ENCODE peak calls at places on chromosome 5, in four cellular contexts. X, D, E and S are unnamed samples.
A peak's percentile ranks its signal among the peaks of the same experiment; 100 is the strongest.

GRCh38 chr5:114325552-114325951 is 36.3 kb upstream of the KCNN2 start:
- DNase-seq in X (no peak), D (no peak), E (no peak), S (no peak)

GRCh38 chr5:159453209-159453608 is 122.9 kb upstream of the IL12B start:
- DNase-seq in X (no peak), D (no peak), E (no peak), S (no peak)

GRCh38 chr5:111772456-111772855 is 15.5 kb upstream of the NREP start:
- DNase-seq in D (no peak), E (no peak), X (no peak), S (no peak)

GRCh38 chr5:50302815-50303490 is 138.1 kb downstream of the EMB start:
- DNase-seq in E (no peak), X (peak; percentile 81), D (no peak), S (no peak)

GRCh38 chr5:144531191-144531590 is 360.5 kb downstream of the KCTD16 start:
- DNase-seq in D (no peak), X (no peak), E (no peak), S (no peak)

GRCh38 chr5:138985683-138986082 is 110.5 kb upstream of the LRRTM2 start:
- DNase-seq in E (no peak), X (no peak), D (peak; percentile 40), S (no peak)

GRCh38 chr5:56612759-56613158 is 202.6 kb upstream of the MAP3K1 start:
- DNase-seq in D (no peak), E (no peak), X (no peak), S (no peak)

GRCh38 chr5:140336388-140336787 is 10.0 kb downstream of the HBEGF start:
- DNase-seq in D (no peak), E (peak; percentile 21), X (no peak), S (no peak)

GRCh38 chr5:60576425-60576824 is 123.5 kb downstream of the DEPDC1B start:
- DNase-seq in E (no peak), D (no peak), X (no peak), S (no peak)

GRCh38 chr5:94693845-94694370 is 75.4 kb downstream of the SLF1 start:
- DNase-seq in X (no peak), D (no peak), E (no peak), S (no peak)

GRCh38 chr5:112917453-112918005 is 4.5 kb downstream of the REEP5 start:
- DNase-seq in X (no peak), D (no peak), E (peak; percentile 55), S (no peak)

DNA sequence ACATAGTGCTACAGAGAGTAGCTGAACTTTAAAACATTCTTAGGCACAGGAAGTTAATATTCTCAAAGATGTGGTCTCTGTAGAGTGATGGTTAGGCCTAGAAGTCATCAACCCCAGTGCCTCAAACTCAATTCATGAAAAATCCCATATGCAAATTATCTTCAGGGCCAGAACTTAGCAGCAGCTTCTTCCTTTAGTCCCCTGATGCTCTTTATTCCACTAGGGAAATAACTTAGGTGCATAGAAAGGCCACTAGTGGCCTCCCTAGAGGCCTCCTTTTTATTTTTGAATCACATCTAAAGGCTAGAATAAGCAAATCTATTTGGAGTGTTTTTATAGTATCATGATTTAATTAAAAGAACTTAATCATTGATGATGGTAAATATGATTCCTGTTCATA is 88.3 kb downstream of the GIN1 start:
- DNase-seq in E (no peak), X (no peak), D (no peak), S (no peak)
- TF ChIP-seq CTCF in E (peak; percentile 38), X (peak; percentile 52), D (no peak), S (peak; percentile 56)

GRCh38 chr5:127805448-127805847 is 102.3 kb downstream of the CCDC192 start:
- DNase-seq in D (no peak), E (no peak), X (no peak), S (no peak)
- TF ChIP-seq CTCF in D (no peak), E (no peak), X (no peak), S (no peak)

DNA sequence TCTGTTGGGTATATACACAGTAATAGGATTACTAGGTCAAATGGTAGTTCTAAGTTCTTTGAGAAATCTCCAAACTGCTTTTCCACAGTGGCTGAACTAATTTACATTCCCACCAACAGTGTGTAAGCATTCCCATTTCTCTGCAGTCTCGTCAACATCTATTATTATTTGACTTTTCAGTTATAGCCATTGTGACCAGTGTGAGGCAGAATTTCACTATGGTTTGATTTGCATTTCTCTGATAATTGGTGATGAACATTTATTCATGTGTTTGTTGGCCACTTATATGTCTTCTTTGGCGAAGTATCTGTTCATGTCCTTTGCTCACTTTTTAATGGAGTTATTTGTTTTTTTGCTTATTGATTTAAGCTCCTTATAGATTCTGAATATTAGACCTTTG is 596.2 kb upstream of the DAB2 start:
- DNase-seq in X (no peak), D (no peak), E (no peak), S (no peak)
- TF ChIP-seq CTCF in X (peak; percentile 29), D (peak; percentile 38), E (no peak), S (peak; percentile 37)

GRCh38 chr5:73170522-73170921 is 2.5 kb upstream of the TMEM174 start:
- DNase-seq in D (peak; percentile 67), X (peak; percentile 8), E (no peak), S (no peak)
- TF ChIP-seq CTCF in D (peak; percentile 76), X (peak; percentile 69), E (peak; percentile 46), S (peak; percentile 63)

GRCh38 chr5:132822650-132823480 is 7.6 kb downstream of the SHROOM1 start:
- DNase-seq in D (no peak), E (no peak), X (no peak), S (no peak)
- TF ChIP-seq CTCF in D (no peak), E (no peak), X (no peak), S (no peak)

DNA sequence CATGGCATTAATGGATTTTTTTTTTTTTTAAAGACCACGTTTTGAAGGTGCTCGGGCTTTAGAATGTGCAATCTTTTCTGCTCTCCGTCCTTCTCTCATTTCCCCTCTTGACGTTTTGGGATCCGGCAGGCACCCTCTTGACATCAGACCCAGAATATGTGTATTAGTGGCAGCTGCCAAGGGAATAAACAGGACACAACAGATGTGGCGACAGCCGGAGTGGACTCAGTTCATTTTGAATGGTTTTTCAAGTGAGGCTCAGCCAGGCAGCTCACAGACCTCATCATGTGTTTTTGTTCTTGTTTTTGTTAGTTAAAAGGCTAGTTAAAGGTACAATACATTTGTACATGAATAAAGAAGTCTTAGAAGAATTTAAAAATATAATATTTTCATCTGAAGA is 365.0 kb upstream of the SEMA6A start:
- DNase-seq in X (no peak), E (no peak), D (no peak), S (no peak)
- TF ChIP-seq CTCF in X (no peak), E (no peak), D (no peak), S (no peak)

GRCh38 chr5:141402553-141403328 is at the start of gene PCDHGA9:
- DNase-seq in X (peak; percentile 7), E (peak; percentile 41), D (no peak), S (no peak)
- TF ChIP-seq CTCF in X (peak; percentile 62), E (peak; percentile 50), D (peak; percentile 35), S (peak; percentile 45)

DNA sequence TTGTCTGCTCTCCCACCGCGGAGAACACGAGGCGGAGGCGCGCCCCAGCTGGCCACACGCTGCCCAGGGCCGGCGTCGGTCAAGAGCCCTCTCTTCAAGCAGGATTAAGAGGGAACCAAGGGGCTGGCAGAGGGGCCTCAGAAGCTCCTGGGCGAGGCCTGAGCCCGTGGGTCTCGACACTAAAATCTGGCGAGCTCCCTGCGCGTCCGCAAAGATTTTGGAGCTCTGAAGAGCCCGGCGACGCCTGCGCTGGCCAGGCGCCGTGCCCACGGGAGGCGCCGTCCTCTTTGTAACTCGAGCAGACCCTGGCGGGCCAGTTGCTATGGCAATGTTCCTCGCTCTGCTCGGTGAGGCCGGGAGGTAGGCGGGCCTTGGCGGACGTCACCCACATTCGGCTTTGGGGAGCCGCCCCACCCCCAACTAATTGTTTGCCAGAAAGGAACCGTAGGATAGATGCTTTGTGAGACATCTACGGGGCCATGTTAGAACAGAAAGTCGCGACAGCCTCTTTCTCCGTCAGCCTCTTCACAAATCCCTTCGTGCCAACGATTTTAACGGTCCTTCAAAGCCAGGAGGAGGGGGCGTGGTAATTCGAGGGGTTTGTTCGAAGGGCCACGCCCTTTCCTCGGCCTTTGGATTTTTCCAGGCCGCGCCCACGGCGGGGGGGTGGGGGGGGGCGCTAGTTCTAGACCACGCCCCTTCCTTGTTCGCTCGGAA is 735 bp upstream of the CNOT8 start:
- DNase-seq in E (peak; percentile 96), X (peak; percentile 92), D (peak; percentile 96), S (peak; percentile 66)
- TF ChIP-seq CTCF in E (peak; percentile 18), X (no peak), D (peak; percentile 10), S (no peak)

GRCh38 chr5:151682751-151683331 is 3.9 kb downstream of the SPARC start:
- DNase-seq in X (no peak), E (peak; percentile 54), D (no peak), S (no peak)

GRCh38 chr5:151683444-151683843 is 3.3 kb downstream of the SPARC start:
- DNase-seq in X (no peak), E (peak; percentile 11), D (no peak), S (no peak)

GRCh38 chr5:151683936-151684586 is 2.7 kb downstream of the SPARC start:
- DNase-seq in E (peak; percentile 36), X (no peak), D (no peak), S (no peak)

GRCh38 chr5:151685749-151686672 is 704 bp downstream of the SPARC start:
- DNase-seq in D (no peak), E (peak; percentile 59), X (no peak), S (no peak)

GRCh38 chr5:151684690-151685361 is 1.9 kb downstream of the SPARC start:
- DNase-seq in E (peak; percentile 97), D (no peak), X (no peak), S (no peak)
- TF ChIP-seq CTCF in E (peak; percentile 60), D (no peak), X (peak; percentile 54), S (peak; percentile 40)